ENCODE peak calls at places on chromosomes 7 and 10, in six cellular contexts. S is stomach, Y is upper lobe of left lung, D is tibial nerve, J is transverse colon, C is SK-N-SH. M is an unnamed sample.

GRCh38 chr10:80199828-80200227 is 5.5 kb downstream of the ANXA11 start:
- DNase-seq in D (peak; percentile 66), C (no peak), Y (peak; percentile 76), S (peak; percentile 41), J (peak; percentile 52), M (peak; percentile 71)

GRCh38 chr10:14371616-14372015 is 40.9 kb upstream of the FRMD4A start:
- DNase-seq in S (no peak), D (no peak), Y (no peak), J (no peak), C (no peak), M (no peak)

GRCh38 chr7:81682873-81683272 is 87.0 kb downstream of the HGF start:
- DNase-seq in S (no peak), D (no peak), C (peak; percentile 48), Y (no peak), J (no peak), M (no peak)

GRCh38 chr10:79103078-79103477 is 34.3 kb downstream of the ZMIZ1 start:
- DNase-seq in S (no peak), C (no peak), D (no peak), J (no peak), Y (no peak), M (no peak)

GRCh38 chr7:40297741-40298311 is 163.0 kb downstream of the SUGCT start:
- DNase-seq in C (no peak), Y (no peak), D (no peak), S (no peak), J (no peak), M (no peak)

GRCh38 chr7:145797507-145797906 is 319.1 kb upstream of the CNTNAP2 start:
- DNase-seq in D (no peak), Y (no peak), C (no peak), J (no peak), S (no peak), M (no peak)

GRCh38 chr10:102542800-102543418 is 39.1 kb downstream of the SUFU start:
- DNase-seq in Y (no peak), D (no peak), C (no peak), J (no peak), S (no peak), M (no peak)

GRCh38 chr10:71633935-71634334 is 85.6 kb downstream of the C10orf105 start:
- DNase-seq in Y (no peak), J (no peak), D (no peak), S (no peak), C (peak; percentile 62), M (no peak)

GRCh38 chr7:16034353-16034752 is 347.9 kb upstream of the MEOX2 start:
- DNase-seq in Y (no peak), D (no peak), S (no peak), C (no peak), J (no peak), M (no peak)

GRCh38 chr7:111027396-111027795 is 63.5 kb upstream of the LRRN3 start:
- DNase-seq in S (no peak), J (no peak), D (no peak), Y (no peak), C (no peak), M (no peak)

GRCh38 chr10:74056081-74056818 is 58.3 kb downstream of the VCL start:
- DNase-seq in D (no peak), C (no peak), S (no peak), Y (peak; percentile 33), J (no peak), M (no peak)

GRCh38 chr7:1607686-1608085 is 37.9 kb upstream of the PSMG3 start:
- DNase-seq in Y (no peak), C (peak; percentile 51), S (no peak), D (no peak), J (no peak), M (no peak)

GRCh38 chr10:97596101-97597055 is 6.9 kb downstream of the C10orf62 start:
- DNase-seq in D (peak; percentile 73), J (no peak), C (peak; percentile 29), Y (peak; percentile 29), S (no peak), M (no peak)
- TF ChIP-seq EP300 in D (peak; percentile 24), J (no peak), C (no peak), Y (no peak), S (no peak), M (peak; percentile 84)

GRCh38 chr7:131122394-131122793 is 205.3 kb upstream of the MKLN1 start:
- DNase-seq in C (no peak), Y (no peak), D (no peak), J (no peak), S (no peak), M (no peak)

GRCh38 chr7:131112431-131112830 is 215.2 kb upstream of the MKLN1 start:
- DNase-seq in C (no peak), D (no peak), S (no peak), Y (no peak), J (no peak), M (no peak)

GRCh38 chr7:131119381-131119780 is 208.3 kb upstream of the MKLN1 start:
- DNase-seq in J (no peak), D (no peak), S (no peak), C (no peak), Y (no peak), M (no peak)

GRCh38 chr7:131115340-131115739 is 212.3 kb upstream of the MKLN1 start:
- DNase-seq in D (no peak), Y (no peak), S (no peak), J (no peak), C (no peak), M (no peak)

GRCh38 chr7:131117439-131117838 is 210.2 kb upstream of the MKLN1 start:
- DNase-seq in J (no peak), D (no peak), Y (no peak), S (no peak), C (no peak), M (no peak)
- TF ChIP-seq EP300 in J (no peak), D (no peak), Y (no peak), S (no peak), C (no peak), M (no peak)

GRCh38 chr7:73704640-73705550 is 14.6 kb downstream of the STX1A start:
- DNase-seq in D (no peak), J (no peak), C (peak; percentile 42), Y (peak; percentile 79), S (no peak), M (no peak)
- TF ChIP-seq EP300 in D (no peak), J (no peak), C (no peak), Y (no peak), S (no peak), M (no peak)

DNA sequence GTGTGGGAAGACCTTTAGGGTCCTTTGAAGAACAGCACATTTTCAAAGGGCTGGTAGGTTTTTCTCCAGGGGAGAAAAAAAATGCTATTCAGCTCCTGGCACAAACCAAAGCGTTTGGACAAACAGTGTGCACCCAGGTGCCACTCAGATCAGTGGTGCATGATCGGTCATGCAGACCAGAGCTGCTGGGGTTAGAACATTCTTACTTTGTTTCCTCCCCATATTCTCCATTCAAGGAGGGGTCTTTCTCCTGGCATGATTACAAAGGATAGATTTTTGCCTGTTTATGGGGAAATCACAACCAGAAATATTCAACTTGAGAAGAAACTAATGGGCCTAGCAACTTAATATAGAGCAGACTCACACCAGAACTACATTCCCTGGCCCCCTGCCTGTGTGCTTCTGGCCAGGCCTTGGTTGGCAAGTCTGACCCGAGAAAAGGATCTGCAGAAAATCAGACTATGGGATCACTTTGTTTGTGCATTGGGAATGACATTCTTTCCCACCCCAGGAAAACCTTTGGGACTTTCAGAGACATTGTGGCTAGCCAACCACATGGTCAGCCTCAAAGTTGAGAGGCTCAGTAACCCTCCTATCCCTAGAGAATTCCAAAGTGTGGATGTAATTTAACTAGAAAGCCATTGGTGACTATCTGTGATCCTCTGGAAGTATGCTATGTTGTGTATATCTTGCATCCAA is 82.3 kb upstream of the FGL2 start:
- DNase-seq in Y (no peak), S (no peak), C (no peak), J (no peak), D (no peak), M (no peak)
- TF ChIP-seq EP300 in Y (no peak), S (no peak), C (no peak), J (no peak), D (no peak), M (no peak)